ENCODE peak calls at places on chromosomes 13 and 19, in seven cellular contexts. One of them, this sample, is unnamed.

GRCh38 chr19:48152552-48152951 is 17.6 kb downstream of the LIG1 start:
- DNase-seq in uterus: peak
- DNase-seq in D341Med: peak
- DNase-seq in pons: peak
- DNase-seq in occipital lobe: peak
- DNase-seq in tibial artery: peak
- DNase-seq in left cardiac atrium: peak
- DNase-seq in this sample: peak

GRCh38 chr13:48412881-48413351 is at the start of gene LPAR6:
- DNase-seq in uterus: no peak
- DNase-seq in D341Med: no peak
- DNase-seq in pons: peak
- DNase-seq in occipital lobe: no peak
- DNase-seq in tibial artery: no peak
- DNase-seq in left cardiac atrium: no peak
- DNase-seq in this sample: no peak

GRCh38 chr13:94666065-94666464 is 46.3 kb downstream of the SOX21 start:
- DNase-seq in uterus: no peak
- DNase-seq in D341Med: no peak
- DNase-seq in pons: no peak
- DNase-seq in occipital lobe: no peak
- DNase-seq in tibial artery: no peak
- DNase-seq in left cardiac atrium: no peak
- DNase-seq in this sample: no peak

GRCh38 chr13:62305758-62306157 is 890.1 kb upstream of the PCDH20 start:
- DNase-seq in uterus: no peak
- DNase-seq in D341Med: no peak
- DNase-seq in pons: no peak
- DNase-seq in occipital lobe: no peak
- DNase-seq in tibial artery: no peak
- DNase-seq in left cardiac atrium: no peak
- DNase-seq in this sample: no peak

GRCh38 chr19:1316466-1316865 is 30.8 kb downstream of the EFNA2 start:
- DNase-seq in uterus: no peak
- DNase-seq in D341Med: no peak
- DNase-seq in pons: no peak
- DNase-seq in occipital lobe: no peak
- DNase-seq in tibial artery: no peak
- DNase-seq in left cardiac atrium: no peak
- DNase-seq in this sample: no peak

GRCh38 chr13:33751151-33751550 is 66.8 kb upstream of the RFC3 start:
- DNase-seq in uterus: no peak
- DNase-seq in D341Med: no peak
- DNase-seq in pons: no peak
- DNase-seq in occipital lobe: no peak
- DNase-seq in tibial artery: no peak
- DNase-seq in left cardiac atrium: no peak
- DNase-seq in this sample: no peak

GRCh38 chr19:39157997-39158389 is 32.4 kb downstream of the PAK4 start:
- DNase-seq in uterus: no peak
- DNase-seq in D341Med: no peak
- DNase-seq in pons: no peak
- DNase-seq in occipital lobe: no peak
- DNase-seq in tibial artery: no peak
- DNase-seq in left cardiac atrium: no peak
- DNase-seq in this sample: no peak

GRCh38 chr19:11387154-11388034 is 3.3 kb upstream of the EPOR start:
- DNase-seq in uterus: no peak
- DNase-seq in D341Med: no peak
- DNase-seq in pons: no peak
- DNase-seq in occipital lobe: no peak
- DNase-seq in tibial artery: no peak
- DNase-seq in left cardiac atrium: no peak
- DNase-seq in this sample: no peak

GRCh38 chr13:101977475-101977874 is 424.4 kb downstream of the FGF14 start:
- DNase-seq in uterus: no peak
- DNase-seq in D341Med: no peak
- DNase-seq in pons: no peak
- DNase-seq in occipital lobe: no peak
- DNase-seq in tibial artery: no peak
- DNase-seq in left cardiac atrium: peak
- DNase-seq in this sample: peak

GRCh38 chr13:80939581-80939980 is 598.7 kb upstream of the SPRY2 start:
- DNase-seq in uterus: no peak
- DNase-seq in D341Med: no peak
- DNase-seq in pons: no peak
- DNase-seq in occipital lobe: no peak
- DNase-seq in tibial artery: no peak
- DNase-seq in left cardiac atrium: no peak
- DNase-seq in this sample: no peak

GRCh38 chr13:95784161-95784880 is 107.4 kb downstream of the DNAJC3 start:
- DNase-seq in uterus: no peak
- DNase-seq in D341Med: no peak
- DNase-seq in pons: no peak
- DNase-seq in occipital lobe: no peak
- DNase-seq in tibial artery: no peak
- DNase-seq in left cardiac atrium: no peak
- DNase-seq in this sample: no peak

This sample was measured in cerebellum.